ENCODE peak calls at places on chromosome 12, in eight cellular contexts. U is stimulated activated CD4-positive, alpha-beta T cell treated with anti-CD3 and anti-CD28 coated beads, Interleukin-12 subunit alpha, Interleukin-12 subunit beta, amount 100 ng/mL, for 4 hours; G is PC-9; L is NCI-H1930; T is ovary; C is SHP77; Z is GM03348; J is psoas muscle. N is an unnamed sample.

GRCh38 chr12:69440016-69440415 is 30.2 kb upstream of the FRS2 start:
- DNase-seq in U (no peak), G (no peak), L (no peak), T (no peak), C (no peak), Z (no peak), J (no peak), N (no peak)

GRCh38 chr12:7557227-7557626 is 53.6 kb upstream of the CD163 start:
- DNase-seq in U (no peak), G (no peak), L (no peak), T (no peak), C (no peak), Z (no peak), J (no peak), N (no peak)

GRCh38 chr12:97960741-97961608 is 498.4 kb downstream of the RMST start:
- DNase-seq in U (no peak), G (no peak), L (no peak), T (no peak), C (peak; percentile 8), Z (peak; percentile 2), J (no peak), N (no peak)

GRCh38 chr12:30437616-30438015 is 258.1 kb downstream of the IPO8 start:
- DNase-seq in U (no peak), G (no peak), L (no peak), T (no peak), C (no peak), Z (no peak), J (no peak), N (no peak)

GRCh38 chr12:2387051-2387834 is 334.5 kb downstream of the CACNA1C start:
- DNase-seq in U (no peak), G (no peak), L (no peak), T (no peak), C (no peak), Z (no peak), J (no peak), N (no peak)

GRCh38 chr12:64746663-64747062 is 12.5 kb downstream of the GNS start:
- DNase-seq in U (no peak), G (no peak), L (no peak), T (no peak), C (no peak), Z (peak; percentile 21), J (no peak), N (no peak)

GRCh38 chr12:64006211-64006610 is 161.7 kb downstream of the SRGAP1 start:
- DNase-seq in U (no peak), G (no peak), L (no peak), T (no peak), C (no peak), Z (peak; percentile 49), J (no peak), N (no peak)

GRCh38 chr12:9711664-9712063 is 21.2 kb downstream of the CLECL1 start:
- DNase-seq in U (no peak), G (no peak), L (no peak), T (no peak), C (no peak), Z (peak; percentile 60), J (no peak), N (no peak)

GRCh38 chr12:100661300-100661951 is 87.9 kb downstream of the GAS2L3 start:
- DNase-seq in U (no peak), G (no peak), L (no peak), T (no peak), C (no peak), Z (peak; percentile 17), J (no peak), N (no peak)

GRCh38 chr12:72901685-72902084 is 629.5 kb downstream of the TRHDE start:
- DNase-seq in U (no peak), G (no peak), L (peak; percentile 38), T (no peak), C (no peak), Z (no peak), J (no peak), N (no peak)

GRCh38 chr12:7180685-7181084 is 8.8 kb upstream of the PEX5 start:
- DNase-seq in U (no peak), G (peak; percentile 25), L (no peak), T (no peak), C (no peak), Z (no peak), J (no peak), N (no peak)

GRCh38 chr12:59383426-59383822 is 212.4 kb upstream of the SLC16A7 start:
- DNase-seq in U (no peak), G (no peak), L (no peak), T (no peak), C (no peak), Z (peak; percentile 40), J (no peak), N (no peak)

GRCh38 chr12:119068129-119068856 is 87.0 kb downstream of the SRRM4 start:
- DNase-seq in U (no peak), G (no peak), L (no peak), T (no peak), C (peak; percentile 48), Z (no peak), J (no peak), N (no peak)

GRCh38 chr12:67469666-67470065 is 178.9 kb upstream of the DYRK2 start:
- DNase-seq in U (no peak), G (no peak), L (no peak), T (no peak), C (no peak), Z (no peak), J (no peak), N (no peak)

GRCh38 chr12:126747530-126748149 is 1519.3 kb upstream of the TMEM132C start:
- DNase-seq in U (peak; percentile 57), G (no peak), L (no peak), T (no peak), C (peak; percentile 52), Z (peak; percentile 77), J (peak; percentile 29), N (no peak)

GRCh38 chr12:105930612-105931011 is 208.1 kb downstream of the NUAK1 start:
- DNase-seq in U (no peak), G (no peak), L (no peak), T (no peak), C (no peak), Z (no peak), J (no peak), N (no peak)

GRCh38 chr12:20463920-20464524 is 95.7 kb downstream of the PDE3A start:
- DNase-seq in U (no peak), G (no peak), L (peak; percentile 5), T (no peak), C (peak; percentile 0), Z (peak; percentile 38), J (no peak), N (no peak)

GRCh38 chr12:89932950-89933349 is 224.3 kb upstream of the ATP2B1 start:
- DNase-seq in U (no peak), G (no peak), L (no peak), T (no peak), C (no peak), Z (no peak), J (no peak), N (no peak)

GRCh38 chr12:132614861-132615578 is 3.6 kb upstream of the P2RX2 start:
- DNase-seq in U (peak; percentile 77), G (peak; percentile 63), L (peak; percentile 75), T (peak; percentile 83), C (peak; percentile 90), Z (peak; percentile 92), J (peak; percentile 82), N (no peak)

GRCh38 chr12:72444125-72444524 is 172.0 kb downstream of the TRHDE start:
- DNase-seq in U (no peak), G (no peak), L (no peak), T (no peak), C (no peak), Z (no peak), J (no peak), N (no peak)

GRCh38 chr12:26636710-26637328 is 196.2 kb downstream of the ITPR2 start:
- DNase-seq in U (no peak), G (no peak), L (no peak), T (no peak), C (no peak), Z (peak; percentile 25), J (no peak), N (no peak)

GRCh38 chr12:18383203-18383602 is 121.9 kb downstream of the PIK3C2G start:
- DNase-seq in U (no peak), G (peak; percentile 64), L (no peak), T (no peak), C (no peak), Z (peak; percentile 71), J (no peak), N (no peak)

GRCh38 chr12:117076410-117077372 is 22.5 kb downstream of the TESC start:
- DNase-seq in U (no peak), G (no peak), L (no peak), T (no peak), C (no peak), Z (no peak), J (no peak), N (no peak)

GRCh38 chr12:40016960-40017359 is 88.9 kb downstream of the SLC2A13 start:
- DNase-seq in U (no peak), G (peak; percentile 36), L (no peak), T (no peak), C (no peak), Z (no peak), J (no peak), N (no peak)

GRCh38 chr12:47080725-47081502 is 1.2 kb upstream of the AMIGO2 start:
- DNase-seq in U (peak; percentile 44), G (peak; percentile 79), L (peak; percentile 71), T (peak; percentile 60), C (peak; percentile 60), Z (peak; percentile 55), J (peak; percentile 68), N (no peak)

GRCh38 chr12:113234483-113234882 is 13.2 kb downstream of the TPCN1 start:
- DNase-seq in U (no peak), G (no peak), L (no peak), T (no peak), C (no peak), Z (no peak), J (no peak), N (no peak)

GRCh38 chr12:49428652-49429549 is 61.6 kb downstream of the SPATS2 start:
- DNase-seq in U (no peak), G (no peak), L (no peak), T (no peak), C (no peak), Z (peak; percentile 79), J (no peak), N (no peak)

GRCh38 chr12:93972411-93973208 is 175.8 kb upstream of the PLXNC1 start:
- DNase-seq in U (no peak), G (no peak), L (no peak), T (no peak), C (no peak), Z (peak; percentile 58), J (peak; percentile 24), N (no peak)

GRCh38 chr12:108734200-108734906 is 3.0 kb upstream of the CORO1C start:
- DNase-seq in U (no peak), G (peak; percentile 94), L (no peak), T (no peak), C (no peak), Z (peak; percentile 75), J (no peak), N (no peak)

GRCh38 chr12:110010853-110011835 is 11.9 kb downstream of the ANKRD13A start:
- DNase-seq in U (no peak), G (no peak), L (no peak), T (no peak), C (no peak), Z (no peak), J (no peak), N (no peak)

GRCh38 chr12:109545826-109546225 is 27.5 kb downstream of the MMAB start:
- DNase-seq in U (no peak), G (no peak), L (no peak), T (no peak), C (no peak), Z (no peak), J (no peak), N (no peak)

GRCh38 chr12:113136128-113136989 is 798 bp upstream of the RASAL1 start:
- DNase-seq in U (peak; percentile 51), G (no peak), L (no peak), T (no peak), C (no peak), Z (no peak), J (no peak), N (no peak)

GRCh38 chr12:109273354-109273753 is 35.7 kb downstream of the FOXN4 start:
- DNase-seq in U (no peak), G (no peak), L (no peak), T (no peak), C (peak; percentile 15), Z (no peak), J (no peak), N (no peak)

GRCh38 chr12:78885466-78885865 is 20.9 kb downstream of the SYT1 start:
- DNase-seq in U (no peak), G (no peak), L (no peak), T (no peak), C (peak; percentile 48), Z (no peak), J (no peak), N (no peak)